ENCODE peak calls at places on chromosomes 12 and 14, in nine cellular contexts. B is Calu3; S is CD8-positive, alpha-beta T cell; C is endothelial cell; P is AG04449; Z is astrocyte of the spinal cord; K is HFFc6; Y is heart left ventricle; X is psoas muscle. Q is an unnamed sample.

GRCh38 chr14:32252030-32252670 is 49.1 kb upstream of the RNU6-8 start:
- DNase-seq in B (peak), S (peak), C (peak), P (no peak), Z (peak), K (peak), Y (peak), X (no peak), Q (peak)

GRCh38 chr12:91920276-91920675 is 225.4 kb downstream of the BTG1 start:
- DNase-seq in B (no peak), S (no peak), C (no peak), P (peak), Z (no peak), K (peak), Y (no peak), X (no peak), Q (no peak)

GRCh38 chr12:93710574-93710926 is 33.4 kb downstream of the CRADD start:
- DNase-seq in B (no peak), S (no peak), C (no peak), P (no peak), Z (no peak), K (no peak), Y (no peak), X (no peak), Q (no peak)

GRCh38 chr14:26872930-26873470 is 275.2 kb upstream of the NOVA1 start:
- DNase-seq in B (no peak), S (no peak), C (no peak), P (no peak), Z (no peak), K (no peak), Y (no peak), X (no peak), Q (no peak)

GRCh38 chr14:68210729-68211299 is 391.2 kb downstream of the RAD51B start:
- DNase-seq in B (peak), S (peak), C (no peak), P (peak), Z (peak), K (peak), Y (peak), X (no peak), Q (peak)

GRCh38 chr14:50402965-50403364 is 6.3 kb upstream of the CDKL1 start:
- DNase-seq in B (no peak), S (no peak), C (no peak), P (no peak), Z (peak), K (peak), Y (no peak), X (no peak), Q (no peak)

GRCh38 chr14:54653764-54654469 is 87.0 kb downstream of the SAMD4A start:
- DNase-seq in B (no peak), S (no peak), C (peak), P (no peak), Z (peak), K (peak), Y (peak), X (peak), Q (no peak)

GRCh38 chr14:38367922-38368321 is 112.0 kb upstream of the CLEC14A start:
- DNase-seq in B (no peak), S (no peak), C (no peak), P (no peak), Z (no peak), K (no peak), Y (no peak), X (no peak), Q (no peak)

GRCh38 chr12:116421785-116422538 is 137.2 kb upstream of the MAP1LC3B2 start:
- DNase-seq in B (no peak), S (no peak), C (no peak), P (no peak), Z (no peak), K (no peak), Y (no peak), X (no peak), Q (no peak)

GRCh38 chr12:75622492-75622891 is 111.1 kb upstream of the KRR1 start:
- DNase-seq in B (no peak), S (no peak), C (no peak), P (no peak), Z (no peak), K (no peak), Y (no peak), X (no peak), Q (no peak)

GRCh38 chr12:113899844-113900471 is 66.2 kb downstream of the RBM19 start:
- DNase-seq in B (no peak), S (no peak), C (no peak), P (no peak), Z (no peak), K (no peak), Y (no peak), X (no peak), Q (no peak)

GRCh38 chr14:90275820-90276219 is 19.5 kb downstream of the PSMC1 start:
- DNase-seq in B (no peak), S (no peak), C (no peak), P (no peak), Z (peak), K (no peak), Y (no peak), X (no peak), Q (no peak)

GRCh38 chr14:105944632-105945610 is 418.5 kb downstream of the TMEM121 start:
- DNase-seq in B (peak), S (peak), C (no peak), P (no peak), Z (no peak), K (no peak), Y (peak), X (peak), Q (no peak)

GRCh38 chr12:65618574-65618973 is 205.7 kb upstream of the HMGA2 start:
- DNase-seq in B (no peak), S (no peak), C (no peak), P (no peak), Z (no peak), K (no peak), Y (no peak), X (no peak), Q (no peak)

GRCh38 chr12:112937741-112938719 is at the start of gene OAS3:
- DNase-seq in B (peak), S (peak), C (peak), P (peak), Z (peak), K (peak), Y (peak), X (peak), Q (peak)

GRCh38 chr12:121128908-121129704 is 3.6 kb upstream of the P2RX7 start:
- DNase-seq in B (peak), S (peak), C (peak), P (no peak), Z (peak), K (no peak), Y (peak), X (peak), Q (no peak)

GRCh38 chr12:96108321-96108720 is 72.9 kb upstream of the LTA4H start:
- DNase-seq in B (peak), S (peak), C (peak), P (no peak), Z (peak), K (no peak), Y (peak), X (peak), Q (no peak)

GRCh38 chr12:27984275-27984674 is 11.7 kb upstream of the PTHLH start:
- DNase-seq in B (no peak), S (no peak), C (no peak), P (peak), Z (peak), K (peak), Y (no peak), X (no peak), Q (no peak)

GRCh38 chr14:74611672-74612345 is at the start of gene LTBP2:
- DNase-seq in B (peak), S (peak), C (peak), P (no peak), Z (peak), K (no peak), Y (no peak), X (no peak), Q (no peak)

GRCh38 chr14:60095781-60096450 is 4.2 kb downstream of the PCNX4 start:
- DNase-seq in B (no peak), S (no peak), C (no peak), P (no peak), Z (peak), K (peak), Y (no peak), X (no peak), Q (no peak)

GRCh38 chr14:55512421-55512820 is 67.6 kb upstream of the KTN1 start:
- DNase-seq in B (no peak), S (no peak), C (no peak), P (peak), Z (peak), K (peak), Y (no peak), X (no peak), Q (no peak)

GRCh38 chr12:79782197-79782890 is 91.6 kb upstream of the PAWR start:
- DNase-seq in B (no peak), S (no peak), C (no peak), P (no peak), Z (peak), K (peak), Y (no peak), X (no peak), Q (no peak)

GRCh38 chr14:51650721-51651387 is 856 bp upstream of the FRMD6 start:
- DNase-seq in B (peak), S (no peak), C (peak), P (no peak), Z (no peak), K (no peak), Y (peak), X (peak), Q (no peak)

GRCh38 chr14:75825147-75825592 is 156.6 kb downstream of the TGFB3 start:
- DNase-seq in B (no peak), S (no peak), C (no peak), P (no peak), Z (peak), K (no peak), Y (no peak), X (no peak), Q (no peak)

GRCh38 chr12:101678081-101678480 is 19.4 kb upstream of the CHPT1 start:
- DNase-seq in B (no peak), S (no peak), C (no peak), P (no peak), Z (no peak), K (no peak), Y (no peak), X (no peak), Q (no peak)

GRCh38 chr12:121530600-121531355 is 50.0 kb downstream of the KDM2B start:
- DNase-seq in B (peak), S (peak), C (peak), P (peak), Z (peak), K (peak), Y (peak), X (peak), Q (peak)

GRCh38 chr12:64666054-64666914 is 56.0 kb downstream of the RASSF3 start:
- DNase-seq in B (no peak), S (no peak), C (no peak), P (no peak), Z (peak), K (no peak), Y (no peak), X (no peak), Q (no peak)

GRCh38 chr14:103628221-103628683 is 759 bp upstream of the KLC1 start:
- DNase-seq in B (peak), S (peak), C (peak), P (no peak), Z (peak), K (peak), Y (peak), X (peak), Q (peak)

GRCh38 chr14:56282179-56282578 is 164.0 kb downstream of the PELI2 start:
- DNase-seq in B (no peak), S (no peak), C (no peak), P (no peak), Z (no peak), K (no peak), Y (no peak), X (no peak), Q (no peak)

GRCh38 chr12:22738945-22739344 is 114.0 kb downstream of the ETNK1 start:
- DNase-seq in B (no peak), S (no peak), C (no peak), P (no peak), Z (peak), K (no peak), Y (no peak), X (no peak), Q (no peak)

GRCh38 chr12:89783321-89784060 is 74.9 kb upstream of the ATP2B1 start:
- DNase-seq in B (no peak), S (no peak), C (no peak), P (no peak), Z (peak), K (no peak), Y (peak), X (no peak), Q (no peak)

GRCh38 chr14:54594531-54594930 is 27.6 kb downstream of the SAMD4A start:
- DNase-seq in B (no peak), S (no peak), C (no peak), P (no peak), Z (no peak), K (no peak), Y (no peak), X (no peak), Q (no peak)

GRCh38 chr14:102729268-102729667 is 48.0 kb upstream of the TRAF3 start:
- DNase-seq in B (no peak), S (no peak), C (no peak), P (no peak), Z (no peak), K (no peak), Y (no peak), X (no peak), Q (no peak)

GRCh38 chr12:89707992-89708792 is 446 bp downstream of the ATP2B1 start:
- DNase-seq in B (peak), S (peak), C (peak), P (no peak), Z (peak), K (no peak), Y (peak), X (peak), Q (no peak)

GRCh38 chr12:111413442-111414086 is 7.8 kb downstream of the SH2B3 start:
- DNase-seq in B (no peak), S (no peak), C (no peak), P (no peak), Z (peak), K (peak), Y (peak), X (peak), Q (no peak)

GRCh38 chr14:68144051-68144681 is 324.6 kb downstream of the RAD51B start:
- DNase-seq in B (no peak), S (no peak), C (no peak), P (no peak), Z (peak), K (no peak), Y (peak), X (peak), Q (no peak)

DNA sequence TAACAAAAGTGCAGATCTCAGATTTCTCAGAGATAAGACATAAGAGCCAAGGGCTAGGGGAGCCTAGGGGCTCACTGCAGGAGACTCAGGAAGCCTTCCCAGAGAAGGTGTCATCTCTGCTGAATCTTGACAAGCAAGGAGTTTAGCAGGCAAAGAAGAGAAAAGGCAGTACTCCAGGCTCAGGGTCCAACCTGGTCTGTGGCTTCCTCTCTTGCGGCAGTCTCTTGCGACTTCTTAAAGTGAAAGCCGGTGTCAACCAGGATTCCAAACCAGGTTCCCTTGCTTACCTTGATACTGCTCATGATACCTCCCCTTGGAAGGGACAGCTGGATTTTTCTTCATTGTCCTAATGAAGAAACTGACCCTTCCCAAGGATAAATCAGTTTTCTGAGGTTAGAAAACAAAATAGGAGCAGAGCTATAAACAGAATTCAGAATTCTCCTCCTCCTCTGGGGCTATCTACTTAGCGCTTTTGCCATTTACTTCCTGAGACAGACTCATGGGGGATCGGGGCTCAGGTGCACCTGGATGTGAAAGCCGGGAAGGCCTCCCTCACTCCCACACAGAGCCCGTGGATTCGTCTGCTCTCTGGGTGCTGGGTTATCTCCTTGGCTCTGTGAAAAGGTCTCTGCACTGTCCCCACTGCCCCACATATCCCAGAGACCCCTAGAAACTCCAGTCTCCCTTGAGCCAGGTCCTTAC is 1.8 kb upstream of the SCNN1A start:
- DNase-seq in B (no peak), S (no peak), C (no peak), P (no peak), Z (no peak), K (no peak), Y (no peak), X (no peak), Q (no peak)
- TF ChIP-seq CTCF in B (no peak), S (no peak), C (no peak), P (no peak), Z (no peak), K (no peak), Y (no peak), X (no peak), Q (no peak)

GRCh38 chr12:124399622-124400021 is 104.7 kb downstream of the RFLNA start:
- DNase-seq in B (peak), S (peak), C (peak), P (no peak), Z (no peak), K (no peak), Y (no peak), X (no peak), Q (no peak)
- TF ChIP-seq CTCF in B (peak), S (peak), C (peak), P (peak), Z (peak), K (peak), Y (peak), X (peak), Q (peak)

DNA sequence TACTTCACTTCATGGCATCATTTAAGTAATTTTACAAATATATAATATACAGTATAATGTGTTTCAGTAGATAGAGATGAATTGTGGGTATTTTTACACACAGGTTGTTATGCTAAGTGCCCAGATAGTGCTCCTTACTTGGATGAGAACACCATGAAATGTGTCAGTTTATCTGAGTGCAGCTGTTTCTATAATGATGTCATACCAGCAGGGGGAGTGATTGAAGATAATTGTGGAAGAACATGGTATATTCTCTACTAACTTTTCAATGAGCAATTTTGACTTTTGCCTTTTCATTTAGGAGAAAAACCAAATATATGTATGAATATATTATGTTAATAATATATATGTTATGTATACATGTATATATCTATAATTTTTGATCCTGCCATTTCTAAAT is 221.6 kb downstream of the LRRK2 start:
- DNase-seq in B (peak), S (no peak), C (no peak), P (no peak), Z (peak), K (no peak), Y (no peak), X (no peak), Q (no peak)
- TF ChIP-seq CTCF in B (no peak), S (no peak), C (peak), P (no peak), Z (peak), K (peak), Y (no peak), X (no peak), Q (peak)

DNA sequence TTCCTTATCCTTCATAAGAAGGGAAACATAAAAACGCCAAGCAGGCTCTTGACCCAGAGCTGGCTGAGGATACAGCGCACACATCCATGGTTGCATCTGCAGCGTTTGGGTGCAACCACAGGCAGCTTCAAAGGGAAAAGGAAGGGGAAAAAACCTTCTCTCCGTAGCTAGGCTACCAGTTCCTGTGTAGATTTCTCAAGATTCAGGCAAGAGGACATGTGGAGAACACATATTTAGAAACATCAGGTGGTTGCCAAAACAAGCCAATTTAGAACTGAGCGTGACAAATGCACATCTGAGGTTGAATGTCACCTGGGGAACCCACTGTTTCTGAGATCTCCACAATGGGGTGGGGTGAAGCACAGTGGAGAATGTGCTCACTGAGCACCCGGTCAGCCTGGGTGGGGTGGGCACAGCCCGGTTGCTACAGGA is 78.3 kb upstream of the BDKRB2 start:
- DNase-seq in B (no peak), S (peak), C (peak), P (no peak), Z (no peak), K (no peak), Y (no peak), X (no peak), Q (no peak)
- TF ChIP-seq CTCF in B (no peak), S (no peak), C (no peak), P (no peak), Z (no peak), K (no peak), Y (no peak), X (no peak), Q (no peak)

GRCh38 chr12:105278043-105278697 is 42.2 kb upstream of the APPL2 start:
- DNase-seq in B (peak), S (no peak), C (no peak), P (no peak), Z (no peak), K (peak), Y (no peak), X (no peak), Q (no peak)
- TF ChIP-seq CTCF in B (no peak), S (no peak), C (peak), P (peak), Z (peak), K (peak), Y (no peak), X (no peak), Q (no peak)

GRCh38 chr14:23021479-23021878 is 11.5 kb upstream of the C14orf93 start:
- DNase-seq in B (no peak), S (no peak), C (no peak), P (no peak), Z (no peak), K (no peak), Y (no peak), X (no peak), Q (no peak)

GRCh38 chr14:23020143-23021128 is 10.5 kb upstream of the C14orf93 start:
- DNase-seq in B (no peak), S (no peak), C (no peak), P (no peak), Z (no peak), K (no peak), Y (no peak), X (no peak), Q (no peak)

GRCh38 chr14:23017091-23017490 is 7.1 kb upstream of the C14orf93 start:
- DNase-seq in B (no peak), S (no peak), C (no peak), P (no peak), Z (no peak), K (no peak), Y (no peak), X (no peak), Q (no peak)

GRCh38 chr14:23015618-23016017 is 5.7 kb upstream of the C14orf93 start:
- DNase-seq in B (no peak), S (no peak), C (no peak), P (no peak), Z (no peak), K (no peak), Y (no peak), X (no peak), Q (no peak)

GRCh38 chr14:23018107-23018506 is 8.2 kb upstream of the C14orf93 start:
- DNase-seq in B (no peak), S (no peak), C (no peak), P (no peak), Z (no peak), K (no peak), Y (no peak), X (no peak), Q (no peak)
- TF ChIP-seq CTCF in B (no peak), S (no peak), C (no peak), P (no peak), Z (no peak), K (no peak), Y (no peak), X (no peak), Q (no peak)

Q was measured in AG09319.